ENCODE peak calls at places on chromosomes 13 and 19, in nine cellular contexts. K is AG04450; I is stimulated activated CD4-positive, alpha-beta T cell treated with anti-CD3 and anti-CD28 coated beads, Interleukin-1b, Interleukin-23, amount 100 ng/mL, for 4 hours; U is cardiac septum; W is activated naive CD8-positive, alpha-beta T cell treated with anti-CD3 and anti-CD28 coated beads, Interleukin-2, amount 50 U/mL, for 16 hours; F is omental fat pad; V is C1 segment of cervical spinal cord; N is tibial artery; G is PC-3. Q is an unnamed sample.

GRCh38 chr13:98143601-98144500 is 957 bp downstream of the FARP1 start:
- DNase-seq in W (no peak), G (peak), I (no peak), U (no peak), F (no peak), V (peak), K (no peak), N (peak), Q (peak)

GRCh38 chr13:101415358-101416174 is 742 bp downstream of the NALCN start:
- DNase-seq in U (no peak), I (no peak), K (no peak), V (peak), N (no peak), F (no peak), G (no peak), W (no peak), Q (peak)

GRCh38 chr19:32971012-32971595 is 654 bp downstream of the CEP89 start:
- DNase-seq in I (no peak), F (no peak), W (no peak), K (no peak), G (no peak), N (no peak), V (no peak), U (no peak), Q (no peak)

GRCh38 chr13:24683833-24684599 is 3.8 kb downstream of the ATP12A start:
- DNase-seq in I (peak), V (peak), U (no peak), G (peak), F (peak), N (peak), W (peak), K (no peak), Q (peak)

GRCh38 chr13:26957163-26957562 is 196.6 kb upstream of the GPR12 start:
- DNase-seq in W (no peak), I (no peak), U (no peak), G (no peak), F (no peak), V (no peak), N (no peak), K (no peak), Q (no peak)

GRCh38 chr19:30799854-30800755 is 427.9 kb downstream of the ZNF536 start:
- DNase-seq in N (peak), W (no peak), U (peak), G (no peak), V (peak), K (no peak), I (no peak), F (no peak), Q (peak)

GRCh38 chr13:27266937-27267336 is 3.7 kb upstream of the RASL11A start:
- DNase-seq in G (no peak), K (no peak), F (no peak), I (no peak), U (no peak), V (no peak), W (no peak), N (no peak), Q (no peak)

GRCh38 chr13:32056316-32056715 is 24.7 kb downstream of the FRY start:
- DNase-seq in G (peak), W (no peak), U (no peak), N (no peak), F (no peak), K (no peak), I (no peak), V (no peak), Q (no peak)

GRCh38 chr13:111420113-111420876 is 99.9 kb downstream of the TEX29 start:
- DNase-seq in K (no peak), U (no peak), V (no peak), F (no peak), W (no peak), I (no peak), N (no peak), G (no peak), Q (no peak)

GRCh38 chr19:11021760-11022144 is 60.9 kb downstream of the SMARCA4 start:
- DNase-seq in F (no peak), N (no peak), G (no peak), V (no peak), I (no peak), K (no peak), U (no peak), W (no peak), Q (no peak)

GRCh38 chr13:86976521-86977324 is 694.4 kb upstream of the SLITRK5 start:
- DNase-seq in F (no peak), N (no peak), I (no peak), U (no peak), K (no peak), G (peak), V (no peak), W (no peak), Q (no peak)

GRCh38 chr19:8396563-8397203 is 6.5 kb downstream of the RAB11B start:
- DNase-seq in G (peak), V (peak), W (peak), K (no peak), F (no peak), I (peak), N (no peak), U (no peak), Q (peak)

GRCh38 chr13:40644838-40645620 is 21.4 kb downstream of the FOXO1 start:
- DNase-seq in W (no peak), V (no peak), I (no peak), G (no peak), F (no peak), K (no peak), N (no peak), U (no peak), Q (no peak)

Q was measured in nephron progenitor cell.